ENCODE peak calls at places on chromosomes 11 and 22, in eight cellular contexts. S is mesenteric fat pad, J is NCI-H1930, G is skeletal muscle cell, R is GM04503, X is GOT3, Z is left ventricle myocardium inferior, K is naive B cell. V is an unnamed sample.

GRCh38 chr11:21263026-21263425 is 593.6 kb downstream of the NELL1 start:
- DNase-seq in G (no peak), Z (no peak), X (no peak), S (no peak), K (no peak), J (no peak), R (no peak), V (no peak)

GRCh38 chr11:101336858-101337257 is 207.2 kb upstream of the PGR start:
- DNase-seq in X (no peak), Z (no peak), G (no peak), K (no peak), J (peak), R (no peak), S (no peak), V (no peak)

GRCh38 chr22:29342577-29343312 is 27.2 kb upstream of the RASL10A start:
- DNase-seq in J (no peak), G (no peak), S (no peak), R (no peak), X (no peak), K (no peak), Z (no peak), V (no peak)

GRCh38 chr11:66020618-66021357 is 5.5 kb downstream of the CATSPER1 start:
- DNase-seq in S (no peak), J (no peak), R (no peak), X (no peak), G (peak), Z (no peak), K (no peak), V (no peak)

GRCh38 chr22:21726650-21727049 is 8.9 kb downstream of the YPEL1 start:
- DNase-seq in Z (no peak), J (no peak), R (no peak), G (no peak), S (no peak), X (no peak), K (no peak), V (no peak)

GRCh38 chr22:35971418-35972119 is 57.1 kb downstream of the RBFOX2 start:
- DNase-seq in S (no peak), J (no peak), G (peak), X (no peak), K (no peak), Z (no peak), R (peak), V (no peak)

GRCh38 chr11:117045196-117045595 is 53.0 kb downstream of the SIK3 start:
- DNase-seq in S (no peak), G (peak), Z (no peak), X (no peak), K (no peak), R (no peak), J (no peak), V (no peak)

GRCh38 chr11:126262216-126262615 is 6.5 kb downstream of the SRPRA start:
- DNase-seq in S (no peak), Z (no peak), K (no peak), J (no peak), G (no peak), R (no peak), X (no peak), V (no peak)

GRCh38 chr11:19232910-19233503 is 7.7 kb downstream of the E2F8 start:
- DNase-seq in K (no peak), S (no peak), R (peak), X (no peak), G (peak), J (no peak), Z (no peak), V (no peak)

GRCh38 chr22:35783943-35784614 is 66.4 kb downstream of the APOL5 start:
- DNase-seq in G (peak), S (no peak), K (no peak), X (no peak), Z (no peak), J (no peak), R (peak), V (no peak)

GRCh38 chr11:121240650-121241299 is 51.8 kb upstream of the SC5D start:
- DNase-seq in G (no peak), R (peak), J (no peak), S (no peak), K (no peak), Z (no peak), X (no peak), V (no peak)

GRCh38 chr11:104892723-104893511 is 5.3 kb downstream of the CASP12 start:
- DNase-seq in J (no peak), R (no peak), Z (no peak), X (no peak), K (no peak), G (peak), S (no peak), V (no peak)

GRCh38 chr11:36672815-36673450 is 74.9 kb upstream of the RAG2 start:
- DNase-seq in G (peak), Z (no peak), R (peak), K (peak), X (no peak), J (peak), S (no peak), V (peak)

GRCh38 chr11:29161216-29161615 is 855.6 kb downstream of the KCNA4 start:
- DNase-seq in X (no peak), G (no peak), Z (no peak), J (no peak), K (no peak), R (no peak), S (no peak), V (no peak)

GRCh38 chr11:14350215-14350614 is 8.8 kb downstream of the RRAS2 start:
- DNase-seq in Z (no peak), S (no peak), X (no peak), G (no peak), R (no peak), J (no peak), K (no peak), V (no peak)

GRCh38 chr11:34461215-34461614 is 22.5 kb downstream of the CAT start:
- DNase-seq in Z (no peak), S (no peak), J (no peak), R (no peak), G (no peak), K (no peak), X (no peak), V (no peak)

GRCh38 chr11:60777572-60777971 is 7.6 kb upstream of the MS4A10 start:
- DNase-seq in R (peak), X (no peak), Z (peak), S (peak), K (no peak), J (no peak), G (peak), V (no peak)

GRCh38 chr22:38347944-38348750 is 30.9 kb upstream of the CSNK1E start:
- DNase-seq in S (peak), J (no peak), G (no peak), Z (no peak), K (no peak), X (no peak), R (no peak), V (no peak)

GRCh38 chr11:74276581-74276980 is 34.9 kb downstream of the P4HA3 start:
- DNase-seq in J (no peak), S (no peak), Z (no peak), R (no peak), K (no peak), X (no peak), G (no peak), V (no peak)

GRCh38 chr11:131644204-131644603 is 273.8 kb downstream of the NTM start:
- DNase-seq in K (no peak), Z (no peak), J (no peak), G (no peak), X (no peak), R (no peak), S (no peak), V (no peak)

GRCh38 chr11:107991868-107992414 is 16.8 kb upstream of the CUL5 start:
- DNase-seq in K (no peak), X (no peak), Z (no peak), J (no peak), S (no peak), R (no peak), G (no peak), V (no peak)

GRCh38 chr22:36086170-36086490 is 57.5 kb upstream of the RBFOX2 start:
- DNase-seq in J (no peak), G (no peak), K (no peak), X (no peak), S (no peak), Z (no peak), R (no peak), V (no peak)

GRCh38 chr22:33380789-33381530 is 322.8 kb upstream of the SYN3 start:
- DNase-seq in K (no peak), Z (no peak), G (peak), S (no peak), X (no peak), R (peak), J (no peak), V (no peak)

GRCh38 chr11:16412525-16413194 is 56.3 kb upstream of the SOX6 start:
- DNase-seq in S (no peak), K (no peak), R (no peak), G (no peak), Z (no peak), J (no peak), X (no peak), V (no peak)

GRCh38 chr11:57752954-57753353 is 1.3 kb upstream of the BTBD18 start:
- DNase-seq in S (no peak), J (no peak), R (no peak), Z (no peak), G (no peak), X (no peak), K (no peak), V (no peak)

GRCh38 chr11:77590194-77590591 is 440 bp downstream of the AQP11 start:
- DNase-seq in Z (peak), S (no peak), X (no peak), G (peak), R (no peak), K (no peak), J (no peak), V (peak)

GRCh38 chr22:38963872-38964271 is 6.5 kb downstream of the APOBEC3A start:
- DNase-seq in X (no peak), G (no peak), S (no peak), K (no peak), J (no peak), R (no peak), Z (no peak), V (no peak)

GRCh38 chr11:7677071-7677470 is 3.8 kb upstream of the CYB5R2 start:
- DNase-seq in R (no peak), G (no peak), K (no peak), S (no peak), J (no peak), Z (no peak), X (no peak), V (no peak)

GRCh38 chr11:119318240-119319135 is 1.6 kb upstream of the MCAM start:
- DNase-seq in X (no peak), J (no peak), S (no peak), G (no peak), R (no peak), Z (no peak), K (no peak), V (no peak)

GRCh38 chr11:1567721-1568100 is 4.4 kb downstream of the DUSP8 start:
- DNase-seq in S (no peak), Z (no peak), G (no peak), K (no peak), J (no peak), R (no peak), X (no peak), V (no peak)

GRCh38 chr11:48047616-48048015 is 67.3 kb downstream of the PTPRJ start:
- DNase-seq in K (no peak), R (no peak), S (peak), J (no peak), G (no peak), Z (no peak), X (no peak), V (no peak)

V was measured in CD4-positive, CD25-positive, alpha-beta regulatory T cell.